ENCODE peak calls at places on chromosome 15, in four cellular contexts. O is astrocyte, X is substantia nigra, C is BJ. G is an unnamed sample.

GRCh38 chr15:99305761-99306505 is 54.7 kb downstream of the LRRC28 start:
- DNase-seq in O (peak), X (no peak), C (no peak), G (no peak)

GRCh38 chr15:66006986-66007385 is 137.7 kb downstream of the RAB11A start:
- DNase-seq in O (peak), X (no peak), C (no peak), G (no peak)

GRCh38 chr15:60523056-60523455 is 44.1 kb upstream of the ICE2 start:
- DNase-seq in O (peak), X (no peak), C (no peak), G (no peak)

GRCh38 chr15:33067456-33067855 is 127.1 kb downstream of the FMN1 start:
- DNase-seq in O (peak), X (no peak), C (peak), G (no peak)

GRCh38 chr15:39573844-39574243 is 7.0 kb upstream of the THBS1 start:
- DNase-seq in O (no peak), X (no peak), C (peak), G (no peak)

GRCh38 chr15:90871716-90872480 is 3.5 kb downstream of the FURIN start:
- DNase-seq in O (no peak), X (no peak), C (no peak), G (no peak)

GRCh38 chr15:84702961-84703482 is 12.9 kb downstream of the SEC11A start:
- DNase-seq in O (peak), X (no peak), C (no peak), G (no peak)

GRCh38 chr15:65583701-65584100 is 27.2 kb downstream of the INTS14 start:
- DNase-seq in O (peak), X (no peak), C (no peak), G (no peak)

GRCh38 chr15:26628879-26629529 is 143.9 kb downstream of the GABRB3 start:
- DNase-seq in O (peak), X (peak), C (no peak), G (peak)

GRCh38 chr15:48016865-48017264 is 103.9 kb upstream of the SLC24A5 start:
- DNase-seq in O (no peak), X (no peak), C (no peak), G (no peak)

GRCh38 chr15:64989331-64990167 is at the start of gene SPG21:
- DNase-seq in O (peak), X (peak), C (peak), G (peak)

GRCh38 chr15:97196066-97197027 is 764.2 kb upstream of the ARRDC4 start:
- DNase-seq in O (no peak), X (no peak), C (no peak), G (no peak)

GRCh38 chr15:63191895-63192603 is 2.6 kb downstream of the RAB8B start:
- DNase-seq in O (no peak), X (no peak), C (no peak), G (no peak)

GRCh38 chr15:31254431-31255175 is 72.0 kb upstream of the KLF13 start:
- DNase-seq in O (peak), X (no peak), C (peak), G (no peak)

GRCh38 chr15:90650956-90651689 is 66.0 kb upstream of the BLM start:
- DNase-seq in O (no peak), X (no peak), C (no peak), G (no peak)

GRCh38 chr15:73927476-73928240 is 1.4 kb downstream of the LOXL1 start:
- DNase-seq in O (no peak), X (no peak), C (no peak), G (no peak)

GRCh38 chr15:77851696-77852095 is 219.0 kb upstream of the LINGO1 start:
- DNase-seq in O (no peak), X (peak), C (no peak), G (no peak)

GRCh38 chr15:83113881-83114280 is 6.4 kb downstream of the TM6SF1 start:
- DNase-seq in O (no peak), X (no peak), C (no peak), G (no peak)

GRCh38 chr15:50257924-50258323 is 7.6 kb downstream of the HDC start:
- DNase-seq in O (peak), X (no peak), C (no peak), G (no peak)

GRCh38 chr15:90059208-90059985 is 42.9 kb downstream of the IDH2 start:
- DNase-seq in O (no peak), X (peak), C (no peak), G (no peak)

GRCh38 chr15:36356978-36357582 is 222.3 kb upstream of the CDIN1 start:
- DNase-seq in O (peak), X (no peak), C (no peak), G (no peak)

GRCh38 chr15:38721549-38721948 is 156.9 kb upstream of the RASGRP1 start:
- DNase-seq in O (peak), X (no peak), C (no peak), G (no peak)